ENCODE peak calls at places on chromosome 17, in four cellular contexts. Y, U, F and H are unnamed samples.

GRCh38 chr17:43790311-43790940 is 10.2 kb downstream of the CFAP97D1 start:
- DNase-seq in Y (no peak), U (no peak), F (no peak), H (no peak)

GRCh38 chr17:66542967-66543525 is 240.6 kb downstream of the PRKCA start:
- DNase-seq in Y (no peak), U (no peak), F (no peak), H (peak)

GRCh38 chr17:50542795-50543774 is 3.9 kb upstream of the SPATA20 start:
- DNase-seq in Y (no peak), U (peak), F (peak), H (no peak)

GRCh38 chr17:69547947-69548346 is 133.4 kb downstream of the MAP2K6 start:
- DNase-seq in Y (no peak), U (no peak), F (no peak), H (no peak)

GRCh38 chr17:28748852-28749515 is 5.2 kb downstream of the TRAF4 start:
- DNase-seq in Y (no peak), U (no peak), F (no peak), H (no peak)

GRCh38 chr17:27959382-27959709 is 66.2 kb upstream of the LYRM9 start:
- DNase-seq in Y (no peak), U (no peak), F (no peak), H (no peak)

GRCh38 chr17:61209524-61209923 is 190.1 kb upstream of the TBX2 start:
- DNase-seq in Y (no peak), U (no peak), F (no peak), H (no peak)

GRCh38 chr17:66716236-66717026 is 118.5 kb upstream of the CACNG5 start:
- DNase-seq in Y (no peak), U (no peak), F (no peak), H (no peak)

GRCh38 chr17:64658931-64659330 is 3.2 kb downstream of the SMURF2 start:
- DNase-seq in Y (no peak), U (no peak), F (no peak), H (no peak)

GRCh38 chr17:78739331-78739853 is 42.7 kb downstream of the CYTH1 start:
- DNase-seq in Y (no peak), U (no peak), F (no peak), H (no peak)

GRCh38 chr17:61422116-61422799 is 22.6 kb downstream of the TBX2 start:
- DNase-seq in Y (no peak), U (no peak), F (no peak), H (no peak)

GRCh38 chr17:15051913-15052312 is 213.2 kb downstream of the PMP22 start:
- DNase-seq in Y (no peak), U (no peak), F (peak), H (no peak)

GRCh38 chr17:1878419-1879121 is 48.8 kb downstream of the RPA1 start:
- DNase-seq in Y (no peak), U (no peak), F (no peak), H (peak)

GRCh38 chr17:4205917-4206316 is 57.9 kb downstream of the ANKFY1 start:
- DNase-seq in Y (no peak), U (no peak), F (peak), H (no peak)

GRCh38 chr17:49898547-49899490 is 51.0 kb upstream of the TAC4 start:
- DNase-seq in Y (no peak), U (no peak), F (no peak), H (no peak)

DNA sequence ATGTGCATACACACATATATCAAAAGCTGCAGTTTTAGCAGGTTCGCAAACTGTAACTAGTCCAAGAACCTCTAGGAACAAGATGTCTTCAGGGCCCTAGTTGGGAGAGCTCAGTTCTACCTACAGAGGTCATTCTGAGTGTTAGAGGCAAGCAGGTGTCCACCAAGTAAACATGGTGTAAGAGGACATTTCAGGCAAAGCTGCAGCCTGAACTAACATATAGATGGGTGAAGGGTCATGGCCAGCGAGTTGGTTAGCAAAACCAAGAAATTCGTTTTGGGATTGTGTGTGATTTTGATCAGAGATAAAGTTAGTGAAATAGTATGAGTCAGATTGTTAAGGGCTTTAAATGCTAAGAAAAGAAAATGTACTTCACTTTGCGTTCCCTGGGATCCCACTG is 24.6 kb downstream of the C17orf75 start:
- DNase-seq in Y (no peak), U (no peak), F (no peak), H (no peak)
- TF ChIP-seq POLR2A in Y (no peak), U (no peak), F (no peak), H (no peak)

DNA sequence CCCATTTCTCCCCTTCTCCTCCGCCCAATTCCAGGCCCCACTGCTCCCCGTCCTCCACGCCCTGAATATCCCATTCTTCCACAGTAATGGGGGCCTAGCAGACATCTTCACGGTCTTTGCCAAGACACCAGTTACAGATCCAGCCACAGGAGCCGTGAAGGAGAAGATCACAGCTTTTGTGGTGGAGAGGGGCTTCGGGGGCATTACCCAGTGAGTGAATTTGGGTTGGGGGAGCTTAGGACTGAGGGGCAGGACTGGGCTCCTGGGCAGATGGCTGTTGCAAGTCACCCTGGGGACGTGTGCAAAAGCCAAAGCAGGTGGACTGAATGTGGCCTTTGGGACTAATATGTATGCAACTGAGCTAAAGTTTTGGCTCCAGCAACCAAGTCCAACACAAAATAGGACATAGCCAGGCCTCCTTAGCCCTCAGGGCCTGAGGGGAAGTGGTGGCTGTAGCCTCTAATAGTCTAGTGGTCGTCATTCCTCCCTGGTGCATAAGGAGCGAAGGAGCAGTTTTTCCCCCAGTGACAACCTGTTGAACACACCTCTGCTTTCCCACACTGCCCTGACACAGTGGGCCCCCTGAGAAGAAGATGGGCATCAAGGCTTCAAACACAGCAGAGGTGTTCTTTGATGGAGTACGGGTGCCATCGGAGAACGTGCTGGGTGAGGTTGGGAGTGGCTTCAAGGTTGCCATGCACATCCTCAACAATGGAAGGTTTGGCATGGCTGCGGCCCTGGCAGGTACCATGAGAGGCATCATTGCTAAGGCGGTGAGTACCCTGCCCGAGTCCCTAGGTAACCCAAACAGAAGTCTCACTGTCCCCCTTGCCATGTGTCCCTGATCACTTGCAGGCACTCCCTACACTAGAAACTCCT is 2.6 kb downstream of the ACADVL start:
- DNase-seq in Y (no peak), U (no peak), F (no peak), H (no peak)
- TF ChIP-seq POLR2A in Y (peak), U (no peak), F (no peak), H (no peak)

DNA sequence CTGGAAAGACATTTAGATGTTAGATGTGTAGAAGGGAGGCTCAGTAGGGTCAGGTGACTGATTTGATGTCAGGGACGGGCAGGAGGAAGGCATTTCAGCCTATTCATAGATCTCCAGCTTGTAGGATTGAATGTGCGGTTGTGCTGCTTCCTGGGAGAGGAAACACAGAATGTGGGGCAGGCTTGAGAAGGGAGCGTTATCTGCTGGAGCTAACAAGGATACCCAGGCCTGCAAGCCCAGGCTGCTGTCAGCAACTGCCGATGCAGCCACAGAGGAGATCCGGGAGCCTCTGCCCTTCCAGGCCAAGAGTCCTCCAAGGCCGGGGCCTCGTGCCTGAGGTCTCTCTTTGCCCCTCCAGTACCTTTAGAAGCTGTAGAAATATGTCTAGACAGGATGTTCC is 205.6 kb downstream of the SPECC1 start:
- DNase-seq in Y (no peak), U (no peak), F (no peak), H (no peak)
- TF ChIP-seq POLR2A in Y (no peak), U (no peak), F (no peak), H (no peak)

GRCh38 chr17:73308017-73308823 is 3.6 kb downstream of the CDC42EP4 start:
- DNase-seq in Y (no peak), U (peak), F (peak), H (peak)
- TF ChIP-seq POLR2A in Y (no peak), U (peak), F (no peak), H (no peak)

DNA sequence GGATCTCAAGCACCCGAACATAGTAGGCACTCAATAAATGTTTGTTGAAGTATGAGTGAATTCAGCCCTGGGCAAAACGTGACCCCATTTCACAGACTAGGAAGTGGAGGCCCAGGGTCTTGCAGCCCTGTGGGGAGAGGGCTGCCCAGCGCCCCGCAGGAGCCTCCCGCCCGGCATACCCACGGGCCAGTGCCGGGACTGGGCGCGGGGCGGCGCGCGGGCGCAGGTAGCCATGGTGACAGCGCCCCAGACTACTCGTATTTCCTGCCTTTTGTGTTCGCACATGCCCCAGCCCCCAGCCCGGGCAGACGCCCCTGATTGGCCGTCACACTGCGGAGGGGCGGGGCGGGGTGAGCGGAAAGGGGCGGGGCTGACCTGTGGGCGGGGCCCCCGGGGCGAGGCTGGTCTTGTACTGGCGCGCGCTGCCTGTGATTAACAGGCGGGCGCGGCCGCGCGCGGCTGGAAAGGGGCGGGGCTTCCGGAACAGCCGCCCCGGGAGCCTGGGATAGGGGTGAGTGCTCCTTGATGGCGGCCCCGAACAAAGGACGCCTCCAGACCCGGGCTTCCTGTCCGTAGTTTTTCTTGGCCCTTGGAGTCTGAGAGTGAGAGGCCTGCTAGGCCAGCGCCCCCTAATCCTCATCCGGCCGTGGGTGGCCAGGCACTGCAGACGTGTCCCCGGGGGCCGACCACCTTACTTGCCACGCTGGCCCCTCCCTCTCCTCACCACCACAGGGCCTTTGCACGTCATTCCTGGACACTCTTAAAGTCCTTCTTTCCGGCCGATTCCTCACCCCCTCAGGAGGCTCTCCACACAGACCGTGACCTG is 71.0 kb downstream of the RAI1 start:
- DNase-seq in Y (peak), U (peak), F (peak), H (peak)
- TF ChIP-seq POLR2A in Y (peak), U (no peak), F (no peak), H (peak)

GRCh38 chr17:82291582-82292250 is 18.2 kb upstream of the CSNK1D start:
- DNase-seq in Y (no peak), U (no peak), F (no peak), H (no peak)
- TF ChIP-seq POLR2A in Y (no peak), U (no peak), F (no peak), H (no peak)

GRCh38 chr17:81393684-81394376 is 1.4 kb upstream of the BAHCC1 start:
- DNase-seq in Y (no peak), U (peak), F (peak), H (peak)
- TF ChIP-seq POLR2A in Y (no peak), U (no peak), F (no peak), H (peak)

DNA sequence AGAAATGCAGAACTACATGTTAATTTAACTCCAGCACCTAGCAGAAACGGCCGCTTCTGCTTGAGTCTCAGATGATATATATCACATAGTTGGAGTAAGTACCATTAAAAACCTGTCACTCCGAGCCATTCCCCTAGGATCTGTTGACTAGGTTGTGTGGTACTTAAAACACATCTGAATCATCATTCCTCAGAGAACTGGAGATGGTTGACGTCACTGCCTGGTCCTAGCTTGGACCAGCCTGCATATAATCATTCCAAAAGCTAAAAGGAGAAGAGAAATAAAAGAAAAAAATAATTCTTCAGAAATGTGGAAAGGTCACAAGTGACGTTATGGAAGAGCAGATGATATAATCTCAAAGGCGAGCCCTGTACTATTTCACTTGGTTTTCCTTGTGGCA is 31.3 kb upstream of the RASL10B start:
- DNase-seq in Y (no peak), U (no peak), F (no peak), H (no peak)
- TF ChIP-seq POLR2A in Y (no peak), U (no peak), F (no peak), H (no peak)